ENCODE peak calls at places on chromosomes 1 and 21, in eight cellular contexts. N, G, Y, X, H, J, I and V are unnamed samples.

GRCh38 chr1:94332952-94333351 is 85.2 kb upstream of the ABCD3 start:
- DNase-seq in H (peak), X (no peak), Y (no peak), G (no peak), N (no peak), I (no peak), J (no peak), V (no peak)

GRCh38 chr1:189405419-189405818 is 1072.2 kb downstream of the BRINP3 start:
- DNase-seq in Y (no peak), N (no peak), X (no peak), J (no peak), G (no peak), I (no peak), H (no peak), V (no peak)

GRCh38 chr1:152517237-152517811 is 3.0 kb downstream of the CRCT1 start:
- DNase-seq in H (peak), N (no peak), G (no peak), X (no peak), Y (no peak), I (no peak), J (no peak), V (no peak)

GRCh38 chr21:21751286-21751685 is 753.1 kb downstream of the NCAM2 start:
- DNase-seq in N (no peak), H (no peak), X (no peak), I (no peak), Y (no peak), G (no peak), J (no peak), V (no peak)

GRCh38 chr1:61255324-61255703 is 173.0 kb downstream of the NFIA start:
- DNase-seq in Y (no peak), I (no peak), N (no peak), G (no peak), X (no peak), H (no peak), J (no peak), V (no peak)

GRCh38 chr1:234962340-234962989 is 166.2 kb downstream of the TOMM20 start:
- DNase-seq in N (no peak), G (no peak), X (no peak), H (peak), Y (no peak), I (peak), J (peak), V (no peak)

GRCh38 chr1:214551436-214552173 is at the start of gene PTPN14:
- DNase-seq in Y (peak), X (peak), N (peak), H (peak), J (no peak), I (peak), G (no peak), V (peak)

GRCh38 chr1:226709942-226710341 is 29.1 kb downstream of the ITPKB start:
- DNase-seq in I (no peak), X (no peak), H (no peak), G (no peak), N (no peak), Y (no peak), J (no peak), V (no peak)

GRCh38 chr1:187680823-187681222 is 852.1 kb downstream of the PLA2G4A start:
- DNase-seq in I (no peak), N (no peak), X (no peak), J (no peak), Y (no peak), G (no peak), H (no peak), V (no peak)

GRCh38 chr1:75672108-75672507 is 52.4 kb upstream of the ACADM start:
- DNase-seq in J (no peak), I (no peak), G (no peak), H (no peak), N (no peak), X (no peak), Y (no peak), V (peak)

GRCh38 chr1:239803666-239804228 is 287.9 kb upstream of the FMN2 start:
- DNase-seq in X (no peak), J (no peak), I (no peak), N (no peak), Y (no peak), H (no peak), G (no peak), V (no peak)

GRCh38 chr1:10679521-10680220 is 116.8 kb downstream of the CASZ1 start:
- DNase-seq in N (peak), H (peak), Y (no peak), J (no peak), G (no peak), X (peak), I (peak), V (peak)

GRCh38 chr1:65168867-65169266 is 20.9 kb downstream of the AK4 start:
- DNase-seq in X (no peak), Y (no peak), I (no peak), J (no peak), N (no peak), H (no peak), G (no peak), V (no peak)

GRCh38 chr1:214417545-214418210 is 133.7 kb downstream of the PTPN14 start:
- DNase-seq in N (no peak), Y (no peak), I (no peak), X (no peak), G (no peak), H (no peak), J (no peak), V (no peak)

GRCh38 chr1:54297596-54298283 is 97.8 kb downstream of the MRPL37 start:
- DNase-seq in J (no peak), G (no peak), N (no peak), H (no peak), Y (peak), I (no peak), X (no peak), V (no peak)